ENCODE peak calls at places on chromosomes 1 and 21, in ten cellular contexts. One of them, this sample, is unnamed.

GRCh38 chr1:226778657-226779058 is 39.6 kb upstream of the ITPKB start:
- DNase-seq in T-helper 1 cell: no peak
- DNase-seq in WTC11: no peak
- DNase-seq in germinal center: no peak
- DNase-seq in iPS-NIHi11: no peak
- DNase-seq in H9: no peak
- DNase-seq in mammary epithelial cell: peak
- DNase-seq in activated CD4-positive, alpha-beta T cell treated with anti-CD3 and anti-CD28 coated beads, Interleukin-2, amount 50 U/mL, for 1 hour: no peak
- DNase-seq in T-helper 2 cell: no peak
- DNase-seq in fibroblast of mammary gland: peak
- DNase-seq in this sample: no peak

GRCh38 chr1:109274533-109275476 is 8.1 kb downstream of the PSRC1 start:
- DNase-seq in germinal center: no peak
- DNase-seq in WTC11: no peak
- DNase-seq in activated CD4-positive, alpha-beta T cell treated with anti-CD3 and anti-CD28 coated beads, Interleukin-2, amount 50 U/mL, for 1 hour: no peak
- DNase-seq in iPS-NIHi11: no peak
- DNase-seq in mammary epithelial cell: peak
- DNase-seq in H9: no peak
- DNase-seq in T-helper 2 cell: no peak
- DNase-seq in fibroblast of mammary gland: no peak
- DNase-seq in T-helper 1 cell: no peak
- DNase-seq in this sample: no peak

GRCh38 chr1:198754670-198755069 is 115.8 kb downstream of the PTPRC start:
- DNase-seq in fibroblast of mammary gland: no peak
- DNase-seq in T-helper 1 cell: no peak
- DNase-seq in activated CD4-positive, alpha-beta T cell treated with anti-CD3 and anti-CD28 coated beads, Interleukin-2, amount 50 U/mL, for 1 hour: no peak
- DNase-seq in germinal center: no peak
- DNase-seq in T-helper 2 cell: no peak
- DNase-seq in WTC11: no peak
- DNase-seq in H9: no peak
- DNase-seq in mammary epithelial cell: no peak
- DNase-seq in iPS-NIHi11: no peak
- DNase-seq in this sample: no peak

GRCh38 chr21:37849703-37850102 is 66.6 kb downstream of the KCNJ6 start:
- DNase-seq in fibroblast of mammary gland: no peak
- DNase-seq in T-helper 2 cell: no peak
- DNase-seq in H9: no peak
- DNase-seq in T-helper 1 cell: no peak
- DNase-seq in mammary epithelial cell: peak
- DNase-seq in iPS-NIHi11: no peak
- DNase-seq in activated CD4-positive, alpha-beta T cell treated with anti-CD3 and anti-CD28 coated beads, Interleukin-2, amount 50 U/mL, for 1 hour: no peak
- DNase-seq in WTC11: no peak
- DNase-seq in germinal center: no peak
- DNase-seq in this sample: no peak

GRCh38 chr1:19087017-19087736 is 122.9 kb downstream of the UBR4 start:
- DNase-seq in fibroblast of mammary gland: no peak
- DNase-seq in iPS-NIHi11: no peak
- DNase-seq in H9: no peak
- DNase-seq in germinal center: no peak
- DNase-seq in T-helper 2 cell: no peak
- DNase-seq in T-helper 1 cell: no peak
- DNase-seq in activated CD4-positive, alpha-beta T cell treated with anti-CD3 and anti-CD28 coated beads, Interleukin-2, amount 50 U/mL, for 1 hour: no peak
- DNase-seq in WTC11: no peak
- DNase-seq in mammary epithelial cell: no peak
- DNase-seq in this sample: no peak

GRCh38 chr1:13651279-13651678 is 48.7 kb upstream of the PRDM2 start:
- DNase-seq in H9: no peak
- DNase-seq in T-helper 2 cell: no peak
- DNase-seq in WTC11: no peak
- DNase-seq in mammary epithelial cell: no peak
- DNase-seq in iPS-NIHi11: no peak
- DNase-seq in activated CD4-positive, alpha-beta T cell treated with anti-CD3 and anti-CD28 coated beads, Interleukin-2, amount 50 U/mL, for 1 hour: no peak
- DNase-seq in T-helper 1 cell: no peak
- DNase-seq in fibroblast of mammary gland: peak
- DNase-seq in germinal center: no peak
- DNase-seq in this sample: no peak

GRCh38 chr1:8825985-8826481 is 8.6 kb upstream of the RERE start:
- DNase-seq in H9: peak
- DNase-seq in germinal center: no peak
- DNase-seq in fibroblast of mammary gland: peak
- DNase-seq in T-helper 2 cell: no peak
- DNase-seq in mammary epithelial cell: no peak
- DNase-seq in iPS-NIHi11: no peak
- DNase-seq in activated CD4-positive, alpha-beta T cell treated with anti-CD3 and anti-CD28 coated beads, Interleukin-2, amount 50 U/mL, for 1 hour: no peak
- DNase-seq in WTC11: no peak
- DNase-seq in T-helper 1 cell: no peak
- DNase-seq in this sample: no peak

GRCh38 chr1:33161061-33161681 is 20.7 kb downstream of the TRIM62 start:
- DNase-seq in H9: no peak
- DNase-seq in activated CD4-positive, alpha-beta T cell treated with anti-CD3 and anti-CD28 coated beads, Interleukin-2, amount 50 U/mL, for 1 hour: no peak
- DNase-seq in T-helper 1 cell: no peak
- DNase-seq in mammary epithelial cell: no peak
- DNase-seq in iPS-NIHi11: peak
- DNase-seq in fibroblast of mammary gland: no peak
- DNase-seq in T-helper 2 cell: no peak
- DNase-seq in germinal center: no peak
- DNase-seq in WTC11: peak
- DNase-seq in this sample: peak

GRCh38 chr1:233075045-233075444 is 124.6 kb downstream of the NTPCR start:
- DNase-seq in H9: no peak
- DNase-seq in T-helper 1 cell: no peak
- DNase-seq in WTC11: no peak
- DNase-seq in mammary epithelial cell: peak
- DNase-seq in T-helper 2 cell: no peak
- DNase-seq in activated CD4-positive, alpha-beta T cell treated with anti-CD3 and anti-CD28 coated beads, Interleukin-2, amount 50 U/mL, for 1 hour: no peak
- DNase-seq in fibroblast of mammary gland: peak
- DNase-seq in iPS-NIHi11: no peak
- DNase-seq in germinal center: no peak
- DNase-seq in this sample: no peak

GRCh38 chr1:72433591-72433990 is 151.3 kb upstream of the NEGR1 start:
- DNase-seq in T-helper 2 cell: no peak
- DNase-seq in H9: no peak
- DNase-seq in fibroblast of mammary gland: no peak
- DNase-seq in iPS-NIHi11: no peak
- DNase-seq in T-helper 1 cell: no peak
- DNase-seq in germinal center: no peak
- DNase-seq in mammary epithelial cell: peak
- DNase-seq in WTC11: no peak
- DNase-seq in activated CD4-positive, alpha-beta T cell treated with anti-CD3 and anti-CD28 coated beads, Interleukin-2, amount 50 U/mL, for 1 hour: no peak
- DNase-seq in this sample: no peak

GRCh38 chr21:40760811-40761210 is 86.1 kb downstream of the DSCAM start:
- DNase-seq in activated CD4-positive, alpha-beta T cell treated with anti-CD3 and anti-CD28 coated beads, Interleukin-2, amount 50 U/mL, for 1 hour: no peak
- DNase-seq in H9: no peak
- DNase-seq in iPS-NIHi11: no peak
- DNase-seq in fibroblast of mammary gland: no peak
- DNase-seq in WTC11: no peak
- DNase-seq in T-helper 2 cell: no peak
- DNase-seq in mammary epithelial cell: no peak
- DNase-seq in germinal center: no peak
- DNase-seq in T-helper 1 cell: no peak
- DNase-seq in this sample: no peak